ENCODE peak calls at places on chromosomes 16 and 17, in six cellular contexts. X is pancreas; A is CD8-positive, alpha-beta T cell; V is Peyer's patch; W is esophagus muscularis mucosa; S is A673. Y is an unnamed sample. For H3K9me3, the result is how much of the 10 kb centered on the place peaks cover.

GRCh38 chr17:49123061-49123460 is 9.5 kb upstream of the B4GALNT2 start:
- DNase-seq in S (no peak), W (no peak), A (no peak), V (no peak), X (no peak), Y (no peak)

GRCh38 chr16:28182183-28182582 is 29.6 kb downstream of the XPO6 start:
- DNase-seq in A (no peak), V (no peak), X (no peak), W (no peak), S (no peak), Y (no peak)

GRCh38 chr16:54933281-54934150 is 2.9 kb downstream of the IRX5 start:
- DNase-seq in X (no peak), S (no peak), A (no peak), W (no peak), V (no peak), Y (peak)

GRCh38 chr17:32483451-32484019 is 3.3 kb upstream of the CDK5R1 start:
- DNase-seq in X (peak), S (peak), V (peak), W (no peak), A (no peak), Y (no peak)

GRCh38 chr17:21132428-21132827 is 5.7 kb downstream of the DHRS7B start:
- DNase-seq in V (no peak), S (no peak), A (no peak), X (no peak), W (no peak), Y (no peak)

GRCh38 chr16:17125671-17126070 is 345.1 kb downstream of the XYLT1 start:
- DNase-seq in A (no peak), V (no peak), X (no peak), S (no peak), W (no peak), Y (no peak)

GRCh38 chr16:11361751-11362742 is 16.8 kb downstream of the RMI2 start:
- DNase-seq in X (no peak), A (peak), S (peak), W (no peak), V (peak), Y (no peak)

GRCh38 chr17:75239778-75240393 is 21.5 kb downstream of the GGA3 start:
- DNase-seq in A (no peak), X (no peak), V (no peak), W (no peak), S (no peak), Y (no peak)

GRCh38 chr16:74460542-74460941 is 39.3 kb upstream of the CLEC18B start:
- DNase-seq in W (no peak), A (no peak), X (no peak), S (no peak), V (no peak), Y (no peak)

GRCh38 chr16:82456683-82457082 is 170.1 kb upstream of the CDH13 start:
- DNase-seq in V (peak), S (peak), X (peak), A (no peak), W (no peak), Y (no peak)

GRCh38 chr17:78988152-78988551 is 8.4 kb upstream of the LGALS3BP start:
- DNase-seq in W (no peak), X (no peak), A (no peak), V (no peak), S (no peak), Y (no peak)

GRCh38 chr16:83268164-83268563 is 539.6 kb upstream of the HSBP1 start:
- DNase-seq in X (no peak), W (no peak), A (no peak), S (no peak), V (no peak), Y (no peak)

GRCh38 chr16:28112908-28113307 is 49.4 kb upstream of the GSG1L start:
- DNase-seq in V (no peak), A (no peak), W (no peak), X (no peak), S (no peak), Y (no peak)

GRCh38 chr16:3444032-3444388 is 530 bp downstream of the NAA60 start:
- DNase-seq in V (peak), S (peak), A (no peak), W (no peak), X (no peak), Y (no peak)

GRCh38 chr17:1644493-1645206 is 882 bp downstream of the SCARF1 start:
- DNase-seq in V (peak), A (no peak), X (peak), W (no peak), S (no peak), Y (peak)

GRCh38 chr16:48300391-48300856 is 53.1 kb upstream of the ABCC11 start:
- DNase-seq in V (no peak), X (no peak), S (peak), W (no peak), A (no peak), Y (no peak)

GRCh38 chr17:37488607-37489196 is 989 bp upstream of the DUSP14 start:
- DNase-seq in W (peak), A (peak), X (peak), V (peak), S (peak), Y (peak)

GRCh38 chr17:42251115-42251514 is 25.1 kb downstream of the STAT5B start:
- DNase-seq in X (no peak), A (no peak), V (no peak), S (no peak), W (no peak), Y (no peak)

GRCh38 chr17:40281663-40282062 is 6.0 kb upstream of the CDC6 start:
- DNase-seq in X (no peak), S (no peak), V (peak), A (no peak), W (no peak), Y (no peak)

GRCh38 chr17:40284085-40284713 is 3.5 kb upstream of the CDC6 start:
- DNase-seq in A (no peak), S (peak), W (no peak), X (no peak), V (peak), Y (no peak)

GRCh38 chr17:40287159-40287493 is 553 bp upstream of the CDC6 start:
- DNase-seq in V (no peak), S (no peak), W (no peak), A (no peak), X (no peak), Y (no peak)

GRCh38 chr17:40286473-40286872 is 1.2 kb upstream of the CDC6 start:
- DNase-seq in X (no peak), V (no peak), A (no peak), S (no peak), W (no peak), Y (no peak)

DNA sequence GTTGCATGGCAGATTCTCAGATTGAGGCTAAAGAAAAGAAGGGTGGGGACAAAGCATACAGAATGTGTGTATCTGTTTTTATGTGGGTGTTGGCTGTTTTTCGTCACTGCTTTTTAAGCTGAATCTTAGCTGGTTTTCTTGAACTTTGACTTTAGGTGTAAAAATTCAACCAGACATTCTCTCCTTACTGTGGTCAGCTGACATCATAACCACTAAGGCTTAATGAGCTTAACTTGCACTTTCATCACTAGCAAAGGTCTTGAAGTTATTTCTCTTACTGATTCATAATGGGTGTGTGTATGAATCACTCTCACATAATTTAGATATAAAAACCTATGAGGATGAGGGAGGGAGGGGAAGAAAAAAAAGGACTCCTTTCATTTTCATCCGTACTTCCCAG is 4.0 kb upstream of the CDC6 start:
- DNase-seq in W (no peak), X (no peak), S (no peak), A (no peak), V (no peak), Y (no peak)
- H3K27ac ChIP-seq in W (peak), X (no peak), S (no peak), A (no peak), V (peak), Y (peak)

GRCh38 chr17:64180089-64180488 is 50.1 kb upstream of the ERN1 start:
- DNase-seq in A (no peak), X (no peak), V (no peak), W (no peak), S (no peak), Y (no peak)
- TF ChIP-seq CTCF in A (no peak), X (no peak), V (no peak), W (no peak), S (no peak), Y (no peak)

GRCh38 chr17:27065588-27065987 is 228.3 kb upstream of the WSB1 start:
- DNase-seq in W (no peak), A (no peak), X (no peak), S (no peak), V (no peak), Y (no peak)
- H3K9me3 ChIP-seq in W (under half), A (under half), X (under half), S (under half), V (under half), Y (under half)

DNA sequence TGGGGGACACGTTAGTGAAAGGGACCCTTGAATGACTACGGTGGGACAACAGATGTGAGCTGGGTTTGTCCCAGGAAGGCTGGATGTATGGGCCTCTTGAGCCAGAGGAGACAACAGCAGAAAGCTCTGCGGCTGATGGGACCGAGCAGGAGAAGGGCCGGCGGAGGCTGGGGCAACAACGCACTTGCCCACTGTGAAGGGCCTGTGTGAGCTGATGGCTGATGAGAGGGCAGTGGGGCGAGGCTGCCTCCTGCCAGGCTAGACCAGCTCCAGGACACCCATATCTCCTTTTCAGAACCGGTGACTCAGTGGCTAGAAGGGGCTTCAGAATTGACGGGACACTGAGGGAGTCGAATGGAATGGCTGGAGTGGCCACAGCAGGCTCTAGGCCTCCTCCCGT is 250.1 kb downstream of the SEC14L1 start:
- DNase-seq in V (no peak), S (no peak), W (no peak), A (no peak), X (no peak), Y (no peak)
- H3K27ac ChIP-seq in V (peak), S (peak), W (peak), A (no peak), X (no peak), Y (peak)

GRCh38 chr16:66696669-66697630 is at the start of gene CMTM4:
- DNase-seq in A (peak), W (no peak), S (peak), X (peak), V (peak), Y (peak)
- TF ChIP-seq CTCF in A (no peak), W (peak), S (peak), X (no peak), V (no peak), Y (no peak)